ENCODE peak calls at places on chromosomes 1 and 21, in six cellular contexts. T is lung, M is tibial artery, C is GM23248, R is endothelial cell of umbilical vein, B is Peyer's patch. F is an unnamed sample.

GRCh38 chr1:160117709-160118183 is 2.2 kb downstream of the ATP1A2 start:
- DNase-seq in T (peak; percentile 33), M (peak; percentile 38), C (peak; percentile 58), R (no peak), B (no peak), F (peak; percentile 87)

GRCh38 chr1:161885013-161885412 is 118.9 kb downstream of the ATF6 start:
- DNase-seq in T (no peak), M (peak; percentile 39), C (peak; percentile 70), R (peak; percentile 76), B (no peak), F (no peak)

GRCh38 chr1:53073899-53074311 is 11.9 kb downstream of the PODN start:
- DNase-seq in T (no peak), M (peak; percentile 33), C (no peak), R (no peak), B (peak; percentile 29), F (peak; percentile 22)

GRCh38 chr1:200907611-200908097 is 13.0 kb downstream of the INAVA start:
- DNase-seq in T (no peak), M (no peak), C (peak; percentile 9), R (no peak), B (peak; percentile 48), F (no peak)

GRCh38 chr1:145979746-145980435 is 15.4 kb downstream of the POLR3GL start:
- DNase-seq in T (peak; percentile 45), M (peak; percentile 62), C (peak; percentile 37), R (peak; percentile 80), B (peak; percentile 73), F (no peak)

GRCh38 chr1:231557411-231557810 is 28.9 kb downstream of the TSNAX start:
- DNase-seq in T (no peak), M (no peak), C (no peak), R (no peak), B (no peak), F (no peak)

GRCh38 chr1:109190189-109190588 is 23.5 kb upstream of the SARS1 start:
- DNase-seq in T (no peak), M (no peak), C (no peak), R (no peak), B (no peak), F (no peak)

GRCh38 chr1:216836316-216836715 is 113.1 kb upstream of the ESRRG start:
- DNase-seq in T (no peak), M (no peak), C (no peak), R (no peak), B (no peak), F (no peak)

GRCh38 chr1:17881761-17882160 is 126.6 kb downstream of the ACTL8 start:
- DNase-seq in T (no peak), M (no peak), C (peak; percentile 32), R (no peak), B (peak; percentile 1), F (no peak)

GRCh38 chr1:243933495-243933894 is 83.5 kb upstream of the AKT3 start:
- DNase-seq in T (no peak), M (no peak), C (no peak), R (no peak), B (no peak), F (no peak)

GRCh38 chr1:33655496-33655895 is 183.1 kb downstream of the ZSCAN20 start:
- DNase-seq in T (no peak), M (no peak), C (no peak), R (no peak), B (no peak), F (no peak)

GRCh38 chr1:154466879-154467767 is 34.9 kb upstream of the TDRD10 start:
- DNase-seq in T (no peak), M (no peak), C (no peak), R (no peak), B (no peak), F (no peak)

GRCh38 chr1:19122668-19123067 is 87.4 kb downstream of the UBR4 start:
- DNase-seq in T (no peak), M (no peak), C (no peak), R (no peak), B (peak; percentile 86), F (no peak)

GRCh38 chr1:65820983-65821382 is 28.3 kb downstream of the PDE4B start:
- DNase-seq in T (no peak), M (no peak), C (peak; percentile 97), R (no peak), B (no peak), F (no peak)

GRCh38 chr1:108863984-108864383 is 7.1 kb upstream of the AKNAD1 start:
- DNase-seq in T (no peak), M (no peak), C (no peak), R (no peak), B (no peak), F (no peak)

GRCh38 chr1:234505774-234506114 is 26.8 kb upstream of the TARBP1 start:
- DNase-seq in T (no peak), M (no peak), C (peak; percentile 85), R (no peak), B (no peak), F (no peak)

GRCh38 chr1:21687081-21687529 is 17.9 kb upstream of the RAP1GAP start:
- DNase-seq in T (no peak), M (no peak), C (no peak), R (no peak), B (no peak), F (no peak)

GRCh38 chr1:72140222-72140621 is 142.1 kb downstream of the NEGR1 start:
- DNase-seq in T (no peak), M (no peak), C (no peak), R (peak; percentile 12), B (no peak), F (no peak)

GRCh38 chr1:61279570-61279969 is 197.2 kb downstream of the NFIA start:
- DNase-seq in T (no peak), M (no peak), C (peak; percentile 24), R (no peak), B (no peak), F (no peak)

GRCh38 chr1:9008236-9008635 is 18.0 kb downstream of the SLC2A7 start:
- DNase-seq in T (no peak), M (no peak), C (no peak), R (no peak), B (peak; percentile 64), F (no peak)

DNA sequence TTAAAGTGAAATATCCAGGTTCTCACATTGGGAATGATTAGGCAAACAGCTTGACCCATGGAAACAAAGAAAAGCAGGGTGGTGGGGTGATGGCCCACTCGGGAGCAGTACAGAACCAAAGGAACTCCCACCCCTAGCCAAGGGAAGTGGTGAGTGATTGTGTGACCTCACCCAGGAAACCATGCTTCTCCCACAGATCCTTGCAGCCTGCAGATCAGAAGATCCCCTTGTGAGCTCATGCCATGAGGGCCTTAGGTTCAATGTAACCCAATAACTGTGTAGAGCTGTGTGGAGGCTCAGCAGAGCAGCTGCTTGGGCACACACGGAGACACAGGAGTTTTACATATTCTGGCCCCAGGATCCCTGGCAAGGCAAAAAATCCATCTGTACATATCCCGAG is 311.8 kb upstream of the DPYD start:
- DNase-seq in T (no peak), M (no peak), C (no peak), R (no peak), B (no peak), F (no peak)
- H3K27ac ChIP-seq in T (no peak overlapping the region), M (no peak overlapping the region), C (no peak overlapping the region), R (no peak overlapping the region), B (no peak overlapping the region), F (no peak overlapping the region)

GRCh38 chr21:38662224-38662568 is 143.5 kb upstream of the ETS2 start:
- DNase-seq in T (no peak), M (no peak), C (no peak), R (no peak), B (no peak), F (no peak)
- H3K4me3 ChIP-seq in T (no peak overlapping the region), M (peak overlapping the region; percentile 80), C (peak overlapping the region; percentile 73), R (no peak overlapping the region), B (no peak overlapping the region), F (no peak overlapping the region)

GRCh38 chr1:227357229-227358078 is 39.2 kb upstream of the CDC42BPA start:
- DNase-seq in T (peak; percentile 54), M (peak; percentile 43), C (peak; percentile 88), R (peak; percentile 96), B (peak; percentile 82), F (peak; percentile 75)
- H3K27ac ChIP-seq in T (peak overlapping the region; percentile 68), M (no peak overlapping the region), C (peak overlapping the region; percentile 54), R (peak overlapping the region; percentile 96), B (no peak overlapping the region), F (peak overlapping the region; percentile 33)

DNA sequence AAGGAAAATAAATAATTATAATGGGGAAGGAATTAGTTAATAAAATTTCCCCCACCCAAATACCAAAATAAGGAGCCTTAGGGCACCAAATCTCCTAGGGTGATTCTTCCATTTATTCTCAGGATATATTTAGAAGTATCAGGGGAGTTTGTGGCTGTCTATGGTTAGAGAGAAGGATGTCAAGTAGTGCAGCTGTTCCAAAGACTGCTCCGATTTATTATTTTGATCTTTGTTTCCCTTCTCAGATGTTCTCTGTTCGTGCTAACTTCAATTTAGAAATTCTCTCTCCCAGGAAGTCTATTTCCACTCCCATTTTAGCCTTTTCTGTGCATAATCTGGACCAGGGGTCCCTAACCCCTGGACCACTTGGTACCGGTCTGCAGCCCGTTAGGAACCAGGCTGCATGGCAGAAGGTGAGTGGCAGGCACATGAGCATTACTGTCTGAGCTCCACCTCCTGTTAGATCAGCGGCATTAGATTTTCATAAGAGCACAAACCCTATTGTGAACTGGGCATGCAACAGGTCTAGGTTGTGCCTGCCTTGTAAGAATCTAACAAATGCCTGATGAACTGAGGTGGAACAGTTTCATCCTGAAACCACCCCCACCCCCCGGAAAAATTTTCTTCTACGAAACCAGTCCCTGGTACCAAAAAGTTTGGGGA is 9.3 kb upstream of the MAST2 start:
- DNase-seq in T (no peak), M (no peak), C (no peak), R (no peak), B (no peak), F (peak; percentile 31)
- H3K4me3 ChIP-seq in T (no peak overlapping the region), M (no peak overlapping the region), C (peak overlapping the region; percentile 41), R (no peak overlapping the region), B (no peak overlapping the region), F (peak overlapping the region; percentile 17)

DNA sequence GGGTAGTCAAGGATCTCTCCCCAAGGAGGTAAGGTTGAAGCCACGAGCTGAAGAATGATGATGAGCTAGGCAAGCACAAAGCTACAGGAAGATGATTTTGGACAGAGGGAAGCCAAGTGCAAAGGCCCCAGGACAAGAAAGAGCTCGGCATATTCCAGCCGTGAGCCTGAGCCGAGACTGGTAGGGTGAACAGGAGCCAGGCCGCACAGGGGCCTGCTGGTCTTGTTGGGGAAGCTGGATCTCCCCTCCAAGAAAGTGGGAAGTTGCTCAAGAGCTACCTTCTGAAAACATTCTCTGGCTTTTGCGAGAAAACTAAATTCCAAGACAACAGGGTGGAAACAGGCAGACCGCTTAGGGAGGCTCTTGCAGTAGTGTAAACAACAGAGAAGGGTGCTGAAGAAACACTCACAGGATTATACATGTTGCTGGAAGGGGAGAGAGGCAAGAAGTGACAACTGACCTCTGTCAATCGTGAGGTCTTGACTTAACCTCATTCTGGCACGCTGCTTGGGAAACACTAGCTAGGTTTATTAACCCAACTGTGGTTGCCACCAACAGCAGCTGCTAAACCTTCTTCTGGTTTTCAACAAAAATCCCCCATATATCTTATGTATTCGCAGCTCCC is 625.2 kb downstream of the SMYD3 start:
- DNase-seq in T (no peak), M (no peak), C (no peak), R (no peak), B (no peak), F (no peak)
- H3K27ac ChIP-seq in T (no peak overlapping the region), M (no peak overlapping the region), C (peak overlapping the region; percentile 60), R (no peak overlapping the region), B (no peak overlapping the region), F (no peak overlapping the region)

F was measured in gastrocnemius medialis.